ENCODE peak calls at places on chromosomes 3 and 15, in nine cellular contexts. One of them, this sample, is unnamed.

GRCh38 chr3:134917631-134918030 is 122.6 kb downstream of the EPHB1 start:
- DNase-seq in neuronal stem cell: no peak
- DNase-seq in mammary epithelial cell: peak
- DNase-seq in fibroblast of lung: no peak
- DNase-seq in DND-41: no peak
- DNase-seq in mesendoderm: no peak
- DNase-seq in neural progenitor cell: no peak
- DNase-seq in colonic mucosa: no peak
- DNase-seq in endodermal cell: no peak
- DNase-seq in this sample: no peak

GRCh38 chr15:81002004-81002253 is 1.2 kb downstream of the TLNRD1 start:
- DNase-seq in colonic mucosa: no peak
- DNase-seq in neural progenitor cell: no peak
- DNase-seq in endodermal cell: no peak
- DNase-seq in mesendoderm: no peak
- DNase-seq in fibroblast of lung: no peak
- DNase-seq in DND-41: no peak
- DNase-seq in mammary epithelial cell: no peak
- DNase-seq in neuronal stem cell: no peak
- DNase-seq in this sample: no peak

GRCh38 chr3:26703519-26703918 is 80.9 kb downstream of the LRRC3B start:
- DNase-seq in colonic mucosa: no peak
- DNase-seq in neural progenitor cell: no peak
- DNase-seq in neuronal stem cell: no peak
- DNase-seq in DND-41: no peak
- DNase-seq in mesendoderm: no peak
- DNase-seq in endodermal cell: no peak
- DNase-seq in mammary epithelial cell: no peak
- DNase-seq in fibroblast of lung: no peak
- DNase-seq in this sample: no peak

GRCh38 chr15:47963265-47963664 is 157.5 kb upstream of the SLC24A5 start:
- DNase-seq in neuronal stem cell: no peak
- DNase-seq in DND-41: no peak
- DNase-seq in fibroblast of lung: no peak
- DNase-seq in colonic mucosa: no peak
- DNase-seq in neural progenitor cell: no peak
- DNase-seq in mesendoderm: no peak
- DNase-seq in endodermal cell: no peak
- DNase-seq in mammary epithelial cell: no peak
- DNase-seq in this sample: no peak

GRCh38 chr15:73886717-73887345 is 13.5 kb downstream of the TBC1D21 start:
- DNase-seq in neural progenitor cell: no peak
- DNase-seq in neuronal stem cell: no peak
- DNase-seq in DND-41: no peak
- DNase-seq in endodermal cell: no peak
- DNase-seq in mesendoderm: no peak
- DNase-seq in fibroblast of lung: no peak
- DNase-seq in colonic mucosa: no peak
- DNase-seq in mammary epithelial cell: no peak
- DNase-seq in this sample: no peak

GRCh38 chr3:149085828-149086231 is 503 bp downstream of the HLTF start:
- DNase-seq in colonic mucosa: peak
- DNase-seq in endodermal cell: peak
- DNase-seq in fibroblast of lung: peak
- DNase-seq in neuronal stem cell: no peak
- DNase-seq in mesendoderm: peak
- DNase-seq in mammary epithelial cell: peak
- DNase-seq in DND-41: peak
- DNase-seq in neural progenitor cell: peak
- DNase-seq in this sample: peak

GRCh38 chr3:8327739-8328138 is 173.9 kb upstream of the LMCD1 start:
- DNase-seq in neuronal stem cell: no peak
- DNase-seq in endodermal cell: no peak
- DNase-seq in neural progenitor cell: no peak
- DNase-seq in colonic mucosa: no peak
- DNase-seq in mesendoderm: no peak
- DNase-seq in mammary epithelial cell: no peak
- DNase-seq in fibroblast of lung: no peak
- DNase-seq in DND-41: no peak
- DNase-seq in this sample: no peak

GRCh38 chr3:152258448-152259302 is 10.1 kb upstream of the MBNL1 start:
- DNase-seq in neural progenitor cell: no peak
- DNase-seq in colonic mucosa: no peak
- DNase-seq in fibroblast of lung: peak
- DNase-seq in mesendoderm: no peak
- DNase-seq in endodermal cell: no peak
- DNase-seq in DND-41: no peak
- DNase-seq in neuronal stem cell: no peak
- DNase-seq in mammary epithelial cell: peak
- DNase-seq in this sample: peak

GRCh38 chr3:172181936-172182708 is 142.7 kb downstream of the FNDC3B start:
- DNase-seq in endodermal cell: peak
- DNase-seq in colonic mucosa: no peak
- DNase-seq in DND-41: no peak
- DNase-seq in neuronal stem cell: no peak
- DNase-seq in mesendoderm: peak
- DNase-seq in mammary epithelial cell: peak
- DNase-seq in neural progenitor cell: no peak
- DNase-seq in fibroblast of lung: peak
- DNase-seq in this sample: no peak
- H3K9ac ChIP-seq in endodermal cell: no peak
- H3K9ac ChIP-seq in colonic mucosa: no peak
- H3K9ac ChIP-seq in DND-41: no peak
- H3K9ac ChIP-seq in neuronal stem cell: no peak
- H3K9ac ChIP-seq in mesendoderm: no peak
- H3K9ac ChIP-seq in mammary epithelial cell: peak
- H3K9ac ChIP-seq in neural progenitor cell: no peak
- H3K9ac ChIP-seq in fibroblast of lung: no peak
- H3K9ac ChIP-seq in this sample: no peak

GRCh38 chr3:24829011-24829581 is 334.4 kb upstream of the THRB start:
- DNase-seq in DND-41: no peak
- DNase-seq in mammary epithelial cell: no peak
- DNase-seq in colonic mucosa: peak
- DNase-seq in fibroblast of lung: no peak
- DNase-seq in neuronal stem cell: peak
- DNase-seq in endodermal cell: peak
- DNase-seq in neural progenitor cell: peak
- DNase-seq in mesendoderm: peak
- DNase-seq in this sample: peak

GRCh38 chr3:24834442-24834841 is 339.8 kb upstream of the THRB start:
- DNase-seq in DND-41: no peak
- DNase-seq in mesendoderm: no peak
- DNase-seq in neuronal stem cell: no peak
- DNase-seq in neural progenitor cell: no peak
- DNase-seq in mammary epithelial cell: no peak
- DNase-seq in fibroblast of lung: no peak
- DNase-seq in colonic mucosa: no peak
- DNase-seq in endodermal cell: no peak
- DNase-seq in this sample: no peak

GRCh38 chr3:24832878-24833277 is 338.2 kb upstream of the THRB start:
- DNase-seq in fibroblast of lung: no peak
- DNase-seq in mesendoderm: no peak
- DNase-seq in mammary epithelial cell: peak
- DNase-seq in colonic mucosa: no peak
- DNase-seq in neural progenitor cell: no peak
- DNase-seq in neuronal stem cell: no peak
- DNase-seq in endodermal cell: no peak
- DNase-seq in DND-41: no peak
- DNase-seq in this sample: no peak

GRCh38 chr3:24829632-24830229 is 335.1 kb upstream of the THRB start:
- DNase-seq in endodermal cell: peak
- DNase-seq in mammary epithelial cell: no peak
- DNase-seq in neural progenitor cell: peak
- DNase-seq in neuronal stem cell: peak
- DNase-seq in fibroblast of lung: peak
- DNase-seq in DND-41: no peak
- DNase-seq in mesendoderm: peak
- DNase-seq in colonic mucosa: peak
- DNase-seq in this sample: peak

DNA sequence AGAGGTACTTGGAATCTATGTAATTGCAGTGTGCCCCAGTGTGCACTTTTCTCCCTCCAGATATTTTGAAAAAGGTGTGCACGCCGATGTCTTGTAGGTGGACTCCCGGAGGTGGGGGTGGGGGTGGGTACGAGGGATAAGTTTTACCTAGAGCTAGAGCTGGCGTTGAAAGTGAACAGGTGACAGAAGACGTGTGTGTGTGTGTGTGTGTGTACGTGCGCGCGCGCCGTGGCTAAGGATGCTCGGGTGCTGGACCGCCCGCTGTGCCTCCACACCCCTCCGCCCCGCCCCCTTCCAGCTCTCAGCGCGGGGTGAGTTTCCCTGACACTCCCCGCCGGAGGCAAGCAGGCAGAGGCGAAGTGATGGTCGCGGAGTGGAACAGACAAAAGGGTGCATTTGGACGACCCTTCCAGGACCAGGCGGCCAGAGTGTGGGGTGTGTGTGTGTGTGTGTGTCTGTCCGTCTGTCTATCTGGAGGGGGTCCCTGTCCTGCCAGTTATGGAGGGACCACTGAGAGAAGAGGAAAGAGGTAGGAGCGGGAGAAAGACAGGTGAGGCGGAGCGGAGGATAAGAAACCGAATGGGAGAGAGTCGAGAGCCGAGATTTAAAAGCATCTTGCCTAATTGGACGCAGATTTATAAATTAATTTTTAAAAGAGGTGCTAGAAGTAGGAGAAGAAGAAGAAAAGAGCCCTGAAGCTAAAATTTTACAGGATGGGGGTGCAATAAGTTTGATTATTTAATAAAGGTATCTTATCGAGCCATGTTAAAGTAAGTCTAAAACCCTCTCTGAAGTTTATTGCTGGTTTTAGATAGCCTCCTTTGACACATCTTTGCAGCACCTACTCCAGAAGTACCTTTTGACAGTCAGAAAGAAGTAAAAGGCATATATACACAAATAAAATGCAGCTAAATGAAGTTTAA is 335.8 kb upstream of the THRB start:
- DNase-seq in neural progenitor cell: peak
- DNase-seq in colonic mucosa: peak
- DNase-seq in fibroblast of lung: no peak
- DNase-seq in neuronal stem cell: peak
- DNase-seq in DND-41: no peak
- DNase-seq in mammary epithelial cell: no peak
- DNase-seq in mesendoderm: no peak
- DNase-seq in endodermal cell: peak
- DNase-seq in this sample: peak
- H3K4me3 ChIP-seq in neural progenitor cell: peak
- H3K4me3 ChIP-seq in colonic mucosa: peak
- H3K4me3 ChIP-seq in fibroblast of lung: no peak
- H3K4me3 ChIP-seq in neuronal stem cell: peak
- H3K4me3 ChIP-seq in DND-41: no peak
- H3K4me3 ChIP-seq in mammary epithelial cell: peak
- H3K4me3 ChIP-seq in mesendoderm: no peak
- H3K4me3 ChIP-seq in endodermal cell: peak
- H3K4me3 ChIP-seq in this sample: peak

GRCh38 chr3:122952509-122952908 is 75.1 kb downstream of the SEMA5B start:
- DNase-seq in mesendoderm: peak
- DNase-seq in colonic mucosa: no peak
- DNase-seq in fibroblast of lung: no peak
- DNase-seq in neural progenitor cell: peak
- DNase-seq in endodermal cell: peak
- DNase-seq in neuronal stem cell: no peak
- DNase-seq in DND-41: no peak
- DNase-seq in mammary epithelial cell: peak
- DNase-seq in this sample: no peak
- H3K9ac ChIP-seq in mesendoderm: no peak
- H3K9ac ChIP-seq in colonic mucosa: no peak
- H3K9ac ChIP-seq in fibroblast of lung: no peak
- H3K9ac ChIP-seq in neural progenitor cell: no peak
- H3K9ac ChIP-seq in endodermal cell: no peak
- H3K9ac ChIP-seq in neuronal stem cell: no peak
- H3K9ac ChIP-seq in DND-41: no peak
- H3K9ac ChIP-seq in mammary epithelial cell: no peak
- H3K9ac ChIP-seq in this sample: no peak

GRCh38 chr15:77074350-77074749 is 3.4 kb upstream of the TSPAN3 start:
- DNase-seq in mammary epithelial cell: no peak
- DNase-seq in mesendoderm: no peak
- DNase-seq in colonic mucosa: no peak
- DNase-seq in DND-41: no peak
- DNase-seq in fibroblast of lung: no peak
- DNase-seq in neuronal stem cell: no peak
- DNase-seq in neural progenitor cell: no peak
- DNase-seq in endodermal cell: no peak
- DNase-seq in this sample: no peak

GRCh38 chr15:77069521-77070121 is 1.3 kb downstream of the TSPAN3 start:
- DNase-seq in DND-41: no peak
- DNase-seq in neuronal stem cell: no peak
- DNase-seq in colonic mucosa: peak
- DNase-seq in neural progenitor cell: no peak
- DNase-seq in endodermal cell: no peak
- DNase-seq in mammary epithelial cell: peak
- DNase-seq in mesendoderm: no peak
- DNase-seq in fibroblast of lung: no peak
- DNase-seq in this sample: no peak

GRCh38 chr15:77070180-77070499 is 769 bp downstream of the TSPAN3 start:
- DNase-seq in DND-41: no peak
- DNase-seq in neural progenitor cell: no peak
- DNase-seq in mesendoderm: no peak
- DNase-seq in endodermal cell: no peak
- DNase-seq in neuronal stem cell: peak
- DNase-seq in fibroblast of lung: no peak
- DNase-seq in colonic mucosa: no peak
- DNase-seq in mammary epithelial cell: peak
- DNase-seq in this sample: no peak

GRCh38 chr15:77070500-77071337 is at the start of gene TSPAN3:
- DNase-seq in colonic mucosa: peak
- DNase-seq in neural progenitor cell: peak
- DNase-seq in mammary epithelial cell: peak
- DNase-seq in mesendoderm: peak
- DNase-seq in neuronal stem cell: peak
- DNase-seq in endodermal cell: peak
- DNase-seq in DND-41: peak
- DNase-seq in fibroblast of lung: peak
- DNase-seq in this sample: peak

DNA sequence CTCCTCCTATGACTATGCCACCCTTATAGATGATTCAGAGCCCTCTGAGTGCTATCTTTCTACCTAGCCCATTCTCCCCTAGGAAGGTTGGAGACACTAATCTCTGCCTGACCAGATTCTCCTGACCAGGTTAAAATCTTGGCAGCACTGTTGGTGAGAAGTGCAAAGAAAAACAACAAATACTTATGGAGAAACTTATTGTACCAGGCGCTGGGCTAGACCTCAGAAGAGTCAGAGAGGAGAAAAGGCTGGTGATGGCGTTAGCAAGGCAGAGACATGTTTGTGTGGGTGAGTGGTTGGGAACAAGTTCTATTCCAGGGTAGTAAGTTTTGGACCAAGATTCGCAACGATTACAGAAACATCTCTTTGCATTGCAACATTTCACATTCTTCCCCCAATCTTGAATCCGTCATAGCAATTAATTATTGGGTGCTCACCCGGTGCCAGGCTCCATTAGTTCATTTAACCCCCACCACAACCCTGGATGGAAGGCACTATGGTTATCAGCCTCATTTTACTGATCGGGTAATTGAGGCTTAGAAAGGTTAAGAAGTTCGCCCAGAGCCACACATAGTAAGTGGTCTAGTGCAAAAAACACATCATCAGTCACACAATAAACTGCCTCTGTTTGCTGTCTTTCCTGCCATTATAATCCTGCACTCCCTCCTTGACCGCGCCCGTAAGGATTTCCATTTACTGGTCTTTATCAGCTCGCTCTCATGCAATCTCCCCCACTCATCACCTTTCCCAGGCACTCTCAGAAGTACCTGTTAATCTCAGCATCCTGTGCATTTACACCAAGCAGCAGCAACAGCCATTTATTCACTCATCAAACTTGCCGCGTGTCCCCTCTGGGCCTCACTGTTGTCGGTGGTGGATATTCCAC is 672 bp upstream of the TSPAN3 start:
- DNase-seq in neuronal stem cell: no peak
- DNase-seq in colonic mucosa: no peak
- DNase-seq in mesendoderm: no peak
- DNase-seq in mammary epithelial cell: no peak
- DNase-seq in endodermal cell: peak
- DNase-seq in fibroblast of lung: peak
- DNase-seq in neural progenitor cell: no peak
- DNase-seq in DND-41: no peak
- DNase-seq in this sample: no peak
- H3K4me3 ChIP-seq in neuronal stem cell: peak
- H3K4me3 ChIP-seq in colonic mucosa: peak
- H3K4me3 ChIP-seq in mesendoderm: no peak
- H3K4me3 ChIP-seq in mammary epithelial cell: peak
- H3K4me3 ChIP-seq in endodermal cell: no peak
- H3K4me3 ChIP-seq in fibroblast of lung: no peak
- H3K4me3 ChIP-seq in neural progenitor cell: no peak
- H3K4me3 ChIP-seq in DND-41: no peak
- H3K4me3 ChIP-seq in this sample: peak